ENCODE peak calls at places on chromosomes 5 and 9, in ten cellular contexts. One of them, this sample, is unnamed.

GRCh38 chr9:124239249-124240073 is 18.3 kb upstream of the NEK6 start:
- DNase-seq in stomach: no peak
- DNase-seq in activated CD4-positive, CD25-positive, alpha-beta regulatory T cell: no peak
- DNase-seq in activated T-cell treated with anti-CD3 and anti-CD28 coated beads, Interleukin-2, amount 50 U/mL, for 48 hours: no peak
- DNase-seq in activated CD8-positive, alpha-beta T cell treated with anti-CD3 and anti-CD28 coated beads, Interleukin-2, amount 10 ng/mL, durations not matched to agents 7 days and 5 days: no peak
- DNase-seq in globus pallidus: no peak
- DNase-seq in smooth muscle cell of the brain vasculature: no peak
- DNase-seq in hippocampal formation: no peak
- DNase-seq in H4: no peak
- DNase-seq in astrocyte of the cerebellum: no peak
- DNase-seq in this sample: peak

GRCh38 chr5:159178978-159179377 is 30.4 kb downstream of the RNF145 start:
- DNase-seq in stomach: no peak
- DNase-seq in activated CD4-positive, CD25-positive, alpha-beta regulatory T cell: no peak
- DNase-seq in activated T-cell treated with anti-CD3 and anti-CD28 coated beads, Interleukin-2, amount 50 U/mL, for 48 hours: no peak
- DNase-seq in activated CD8-positive, alpha-beta T cell treated with anti-CD3 and anti-CD28 coated beads, Interleukin-2, amount 10 ng/mL, durations not matched to agents 7 days and 5 days: no peak
- DNase-seq in globus pallidus: no peak
- DNase-seq in smooth muscle cell of the brain vasculature: peak
- DNase-seq in hippocampal formation: no peak
- DNase-seq in H4: peak
- DNase-seq in astrocyte of the cerebellum: peak
- DNase-seq in this sample: peak

GRCh38 chr9:82583524-82583923 is 479.4 kb downstream of the RASEF start:
- DNase-seq in stomach: no peak
- DNase-seq in activated CD4-positive, CD25-positive, alpha-beta regulatory T cell: no peak
- DNase-seq in activated T-cell treated with anti-CD3 and anti-CD28 coated beads, Interleukin-2, amount 50 U/mL, for 48 hours: no peak
- DNase-seq in activated CD8-positive, alpha-beta T cell treated with anti-CD3 and anti-CD28 coated beads, Interleukin-2, amount 10 ng/mL, durations not matched to agents 7 days and 5 days: no peak
- DNase-seq in globus pallidus: no peak
- DNase-seq in smooth muscle cell of the brain vasculature: no peak
- DNase-seq in hippocampal formation: no peak
- DNase-seq in H4: no peak
- DNase-seq in astrocyte of the cerebellum: no peak
- DNase-seq in this sample: no peak

GRCh38 chr9:36443581-36443980 is 43.5 kb upstream of the RNF38 start:
- DNase-seq in stomach: no peak
- DNase-seq in activated CD4-positive, CD25-positive, alpha-beta regulatory T cell: no peak
- DNase-seq in activated T-cell treated with anti-CD3 and anti-CD28 coated beads, Interleukin-2, amount 50 U/mL, for 48 hours: no peak
- DNase-seq in activated CD8-positive, alpha-beta T cell treated with anti-CD3 and anti-CD28 coated beads, Interleukin-2, amount 10 ng/mL, durations not matched to agents 7 days and 5 days: no peak
- DNase-seq in globus pallidus: no peak
- DNase-seq in smooth muscle cell of the brain vasculature: no peak
- DNase-seq in hippocampal formation: no peak
- DNase-seq in H4: no peak
- DNase-seq in astrocyte of the cerebellum: no peak
- DNase-seq in this sample: no peak

GRCh38 chr9:88258012-88258411 is 119.7 kb upstream of the SPATA31C2 start:
- DNase-seq in stomach: no peak
- DNase-seq in activated CD4-positive, CD25-positive, alpha-beta regulatory T cell: no peak
- DNase-seq in activated T-cell treated with anti-CD3 and anti-CD28 coated beads, Interleukin-2, amount 50 U/mL, for 48 hours: no peak
- DNase-seq in activated CD8-positive, alpha-beta T cell treated with anti-CD3 and anti-CD28 coated beads, Interleukin-2, amount 10 ng/mL, durations not matched to agents 7 days and 5 days: no peak
- DNase-seq in globus pallidus: peak
- DNase-seq in smooth muscle cell of the brain vasculature: peak
- DNase-seq in hippocampal formation: peak
- DNase-seq in H4: peak
- DNase-seq in astrocyte of the cerebellum: peak
- DNase-seq in this sample: peak

GRCh38 chr9:17116400-17116837 is 18.4 kb upstream of the CNTLN start:
- DNase-seq in stomach: no peak
- DNase-seq in activated CD4-positive, CD25-positive, alpha-beta regulatory T cell: no peak
- DNase-seq in activated T-cell treated with anti-CD3 and anti-CD28 coated beads, Interleukin-2, amount 50 U/mL, for 48 hours: no peak
- DNase-seq in activated CD8-positive, alpha-beta T cell treated with anti-CD3 and anti-CD28 coated beads, Interleukin-2, amount 10 ng/mL, durations not matched to agents 7 days and 5 days: no peak
- DNase-seq in globus pallidus: peak
- DNase-seq in smooth muscle cell of the brain vasculature: no peak
- DNase-seq in hippocampal formation: no peak
- DNase-seq in H4: peak
- DNase-seq in astrocyte of the cerebellum: no peak
- DNase-seq in this sample: peak

GRCh38 chr5:81207009-81207408 is 26.1 kb upstream of the CKMT2 start:
- DNase-seq in stomach: no peak
- DNase-seq in activated CD4-positive, CD25-positive, alpha-beta regulatory T cell: no peak
- DNase-seq in activated T-cell treated with anti-CD3 and anti-CD28 coated beads, Interleukin-2, amount 50 U/mL, for 48 hours: no peak
- DNase-seq in activated CD8-positive, alpha-beta T cell treated with anti-CD3 and anti-CD28 coated beads, Interleukin-2, amount 10 ng/mL, durations not matched to agents 7 days and 5 days: no peak
- DNase-seq in globus pallidus: no peak
- DNase-seq in smooth muscle cell of the brain vasculature: no peak
- DNase-seq in hippocampal formation: no peak
- DNase-seq in H4: no peak
- DNase-seq in astrocyte of the cerebellum: no peak
- DNase-seq in this sample: peak

GRCh38 chr9:2227468-2227867 is 212.3 kb downstream of the SMARCA2 start:
- DNase-seq in stomach: no peak
- DNase-seq in activated CD4-positive, CD25-positive, alpha-beta regulatory T cell: no peak
- DNase-seq in activated T-cell treated with anti-CD3 and anti-CD28 coated beads, Interleukin-2, amount 50 U/mL, for 48 hours: no peak
- DNase-seq in activated CD8-positive, alpha-beta T cell treated with anti-CD3 and anti-CD28 coated beads, Interleukin-2, amount 10 ng/mL, durations not matched to agents 7 days and 5 days: no peak
- DNase-seq in globus pallidus: no peak
- DNase-seq in smooth muscle cell of the brain vasculature: no peak
- DNase-seq in hippocampal formation: no peak
- DNase-seq in H4: peak
- DNase-seq in astrocyte of the cerebellum: no peak
- DNase-seq in this sample: no peak

GRCh38 chr9:99162759-99163364 is 57.9 kb downstream of the TGFBR1 start:
- DNase-seq in stomach: no peak
- DNase-seq in activated CD4-positive, CD25-positive, alpha-beta regulatory T cell: no peak
- DNase-seq in activated T-cell treated with anti-CD3 and anti-CD28 coated beads, Interleukin-2, amount 50 U/mL, for 48 hours: no peak
- DNase-seq in activated CD8-positive, alpha-beta T cell treated with anti-CD3 and anti-CD28 coated beads, Interleukin-2, amount 10 ng/mL, durations not matched to agents 7 days and 5 days: no peak
- DNase-seq in globus pallidus: peak
- DNase-seq in smooth muscle cell of the brain vasculature: peak
- DNase-seq in hippocampal formation: no peak
- DNase-seq in H4: no peak
- DNase-seq in astrocyte of the cerebellum: peak
- DNase-seq in this sample: peak

GRCh38 chr5:58183078-58183885 is 276.6 kb downstream of the PLK2 start:
- DNase-seq in stomach: no peak
- DNase-seq in activated CD4-positive, CD25-positive, alpha-beta regulatory T cell: no peak
- DNase-seq in activated T-cell treated with anti-CD3 and anti-CD28 coated beads, Interleukin-2, amount 50 U/mL, for 48 hours: no peak
- DNase-seq in activated CD8-positive, alpha-beta T cell treated with anti-CD3 and anti-CD28 coated beads, Interleukin-2, amount 10 ng/mL, durations not matched to agents 7 days and 5 days: no peak
- DNase-seq in globus pallidus: no peak
- DNase-seq in smooth muscle cell of the brain vasculature: no peak
- DNase-seq in hippocampal formation: no peak
- DNase-seq in H4: no peak
- DNase-seq in astrocyte of the cerebellum: no peak
- DNase-seq in this sample: no peak

GRCh38 chr5:65209341-65209740 is 272.4 kb downstream of the ADAMTS6 start:
- DNase-seq in stomach: no peak
- DNase-seq in activated CD4-positive, CD25-positive, alpha-beta regulatory T cell: no peak
- DNase-seq in activated T-cell treated with anti-CD3 and anti-CD28 coated beads, Interleukin-2, amount 50 U/mL, for 48 hours: no peak
- DNase-seq in activated CD8-positive, alpha-beta T cell treated with anti-CD3 and anti-CD28 coated beads, Interleukin-2, amount 10 ng/mL, durations not matched to agents 7 days and 5 days: no peak
- DNase-seq in globus pallidus: no peak
- DNase-seq in smooth muscle cell of the brain vasculature: no peak
- DNase-seq in hippocampal formation: no peak
- DNase-seq in H4: no peak
- DNase-seq in astrocyte of the cerebellum: peak
- DNase-seq in this sample: no peak

GRCh38 chr5:132816554-132816953 is 3.5 kb downstream of the SOWAHA start:
- DNase-seq in stomach: no peak
- DNase-seq in activated CD4-positive, CD25-positive, alpha-beta regulatory T cell: no peak
- DNase-seq in activated T-cell treated with anti-CD3 and anti-CD28 coated beads, Interleukin-2, amount 50 U/mL, for 48 hours: no peak
- DNase-seq in activated CD8-positive, alpha-beta T cell treated with anti-CD3 and anti-CD28 coated beads, Interleukin-2, amount 10 ng/mL, durations not matched to agents 7 days and 5 days: no peak
- DNase-seq in globus pallidus: no peak
- DNase-seq in smooth muscle cell of the brain vasculature: no peak
- DNase-seq in hippocampal formation: no peak
- DNase-seq in H4: no peak
- DNase-seq in astrocyte of the cerebellum: no peak
- DNase-seq in this sample: no peak

GRCh38 chr5:36367524-36367923 is 65.8 kb upstream of the RANBP3L start:
- DNase-seq in stomach: no peak
- DNase-seq in activated CD4-positive, CD25-positive, alpha-beta regulatory T cell: no peak
- DNase-seq in activated T-cell treated with anti-CD3 and anti-CD28 coated beads, Interleukin-2, amount 50 U/mL, for 48 hours: no peak
- DNase-seq in activated CD8-positive, alpha-beta T cell treated with anti-CD3 and anti-CD28 coated beads, Interleukin-2, amount 10 ng/mL, durations not matched to agents 7 days and 5 days: no peak
- DNase-seq in globus pallidus: no peak
- DNase-seq in smooth muscle cell of the brain vasculature: no peak
- DNase-seq in hippocampal formation: no peak
- DNase-seq in H4: no peak
- DNase-seq in astrocyte of the cerebellum: peak
- DNase-seq in this sample: no peak

GRCh38 chr5:53874409-53874808 is 314.0 kb downstream of the NDUFS4 start:
- DNase-seq in stomach: no peak
- DNase-seq in activated CD4-positive, CD25-positive, alpha-beta regulatory T cell: no peak
- DNase-seq in activated T-cell treated with anti-CD3 and anti-CD28 coated beads, Interleukin-2, amount 50 U/mL, for 48 hours: no peak
- DNase-seq in activated CD8-positive, alpha-beta T cell treated with anti-CD3 and anti-CD28 coated beads, Interleukin-2, amount 10 ng/mL, durations not matched to agents 7 days and 5 days: no peak
- DNase-seq in globus pallidus: no peak
- DNase-seq in smooth muscle cell of the brain vasculature: no peak
- DNase-seq in hippocampal formation: no peak
- DNase-seq in H4: peak
- DNase-seq in astrocyte of the cerebellum: peak
- DNase-seq in this sample: peak

GRCh38 chr9:77756449-77756848 is 108.3 kb upstream of the GNA14 start:
- DNase-seq in stomach: no peak
- DNase-seq in activated CD4-positive, CD25-positive, alpha-beta regulatory T cell: no peak
- DNase-seq in activated T-cell treated with anti-CD3 and anti-CD28 coated beads, Interleukin-2, amount 50 U/mL, for 48 hours: no peak
- DNase-seq in activated CD8-positive, alpha-beta T cell treated with anti-CD3 and anti-CD28 coated beads, Interleukin-2, amount 10 ng/mL, durations not matched to agents 7 days and 5 days: no peak
- DNase-seq in globus pallidus: no peak
- DNase-seq in smooth muscle cell of the brain vasculature: no peak
- DNase-seq in hippocampal formation: no peak
- DNase-seq in H4: no peak
- DNase-seq in astrocyte of the cerebellum: no peak
- DNase-seq in this sample: no peak

GRCh38 chr5:78647838-78648358 is 674 bp downstream of the LHFPL2 start:
- DNase-seq in stomach: peak
- DNase-seq in activated CD4-positive, CD25-positive, alpha-beta regulatory T cell: no peak
- DNase-seq in activated T-cell treated with anti-CD3 and anti-CD28 coated beads, Interleukin-2, amount 50 U/mL, for 48 hours: peak
- DNase-seq in activated CD8-positive, alpha-beta T cell treated with anti-CD3 and anti-CD28 coated beads, Interleukin-2, amount 10 ng/mL, durations not matched to agents 7 days and 5 days: no peak
- DNase-seq in globus pallidus: peak
- DNase-seq in smooth muscle cell of the brain vasculature: no peak
- DNase-seq in hippocampal formation: peak
- DNase-seq in H4: no peak
- DNase-seq in astrocyte of the cerebellum: no peak
- DNase-seq in this sample: no peak

GRCh38 chr9:21853414-21853813 is 51.0 kb downstream of the MTAP start:
- DNase-seq in stomach: peak
- DNase-seq in activated CD4-positive, CD25-positive, alpha-beta regulatory T cell: no peak
- DNase-seq in activated T-cell treated with anti-CD3 and anti-CD28 coated beads, Interleukin-2, amount 50 U/mL, for 48 hours: no peak
- DNase-seq in activated CD8-positive, alpha-beta T cell treated with anti-CD3 and anti-CD28 coated beads, Interleukin-2, amount 10 ng/mL, durations not matched to agents 7 days and 5 days: no peak
- DNase-seq in globus pallidus: no peak
- DNase-seq in smooth muscle cell of the brain vasculature: no peak
- DNase-seq in hippocampal formation: no peak
- DNase-seq in H4: no peak
- DNase-seq in astrocyte of the cerebellum: no peak
- DNase-seq in this sample: no peak

GRCh38 chr9:22033012-22033630 is 24.0 kb upstream of the CDKN2B start:
- DNase-seq in stomach: no peak
- DNase-seq in activated CD4-positive, CD25-positive, alpha-beta regulatory T cell: no peak
- DNase-seq in activated T-cell treated with anti-CD3 and anti-CD28 coated beads, Interleukin-2, amount 50 U/mL, for 48 hours: no peak
- DNase-seq in activated CD8-positive, alpha-beta T cell treated with anti-CD3 and anti-CD28 coated beads, Interleukin-2, amount 10 ng/mL, durations not matched to agents 7 days and 5 days: no peak
- DNase-seq in globus pallidus: no peak
- DNase-seq in smooth muscle cell of the brain vasculature: no peak
- DNase-seq in hippocampal formation: no peak
- DNase-seq in H4: no peak
- DNase-seq in astrocyte of the cerebellum: no peak
- DNase-seq in this sample: no peak

This sample was measured in MV-4-11.